ENCODE peak calls at places on chromosomes 3 and 15, in four cellular contexts. J is WTC11, Q is H1, D is K562. C is an unnamed sample.

GRCh38 chr3:152076148-152076547 is 192.6 kb upstream of the MBNL1 start:
- DNase-seq in J (no peak), Q (no peak), D (no peak), C (no peak)

GRCh38 chr15:84598993-84599392 is 1.8 kb upstream of the ZSCAN2 start:
- DNase-seq in J (peak), Q (peak), D (peak), C (peak)

GRCh38 chr3:140972833-140973232 is 31.2 kb downstream of the SLC25A36 start:
- DNase-seq in J (no peak), Q (no peak), D (peak), C (no peak)

GRCh38 chr3:50165388-50166308 is 10.5 kb downstream of the SEMA3F start:
- DNase-seq in J (no peak), Q (no peak), D (no peak), C (no peak)

GRCh38 chr3:117936159-117936558 is 1098.5 kb downstream of the IGSF11 start:
- DNase-seq in J (no peak), Q (no peak), D (no peak), C (no peak)

GRCh38 chr3:120496278-120496975 is 45.6 kb upstream of the FSTL1 start:
- DNase-seq in J (no peak), Q (no peak), D (no peak), C (no peak)

GRCh38 chr3:6528951-6529350 is 332.0 kb upstream of the GRM7 start:
- DNase-seq in J (no peak), Q (no peak), D (no peak), C (no peak)

GRCh38 chr15:90203922-90204321 is 2.8 kb downstream of the SEMA4B start:
- DNase-seq in J (no peak), Q (no peak), D (no peak), C (no peak)

GRCh38 chr3:177494216-177494615 is 296.9 kb upstream of the TBL1XR1 start:
- DNase-seq in J (no peak), Q (no peak), D (no peak), C (no peak)

GRCh38 chr3:126851382-126851781 is 131.5 kb upstream of the PLXNA1 start:
- DNase-seq in J (no peak), Q (no peak), D (no peak), C (no peak)

GRCh38 chr3:64082411-64082810 is 59.1 kb upstream of the PSMD6 start:
- DNase-seq in J (no peak), Q (no peak), D (no peak), C (no peak)

GRCh38 chr3:45688194-45688881 is 858 bp upstream of the SACM1L start:
- DNase-seq in J (peak), Q (peak), D (peak), C (peak)

GRCh38 chr3:195075199-195075940 is 195.6 kb downstream of the XXYLT1 start:
- DNase-seq in J (no peak), Q (no peak), D (no peak), C (no peak)

GRCh38 chr3:40741729-40742128 is 217.0 kb downstream of the ZNF621 start:
- DNase-seq in J (no peak), Q (no peak), D (no peak), C (no peak)

GRCh38 chr3:104286645-104287044 is 1080.1 kb upstream of the ALCAM start:
- DNase-seq in J (no peak), Q (no peak), D (no peak), C (no peak)

GRCh38 chr3:126527455-126528211 is 3.7 kb downstream of the CHST13 start:
- DNase-seq in J (peak), Q (no peak), D (no peak), C (no peak)

GRCh38 chr3:112074616-112075497 is 11.3 kb upstream of the C3orf52 start:
- DNase-seq in J (no peak), Q (no peak), D (no peak), C (no peak)

GRCh38 chr3:55519016-55519415 is 31.9 kb upstream of the WNT5A start:
- DNase-seq in J (no peak), Q (no peak), D (no peak), C (no peak)

GRCh38 chr3:37768107-37768809 is 93.4 kb upstream of the CTDSPL start:
- DNase-seq in J (no peak), Q (no peak), D (peak), C (no peak)

GRCh38 chr15:95840004-95840403 is 490.5 kb upstream of the NR2F2 start:
- DNase-seq in J (no peak), Q (no peak), D (no peak), C (no peak)

DNA sequence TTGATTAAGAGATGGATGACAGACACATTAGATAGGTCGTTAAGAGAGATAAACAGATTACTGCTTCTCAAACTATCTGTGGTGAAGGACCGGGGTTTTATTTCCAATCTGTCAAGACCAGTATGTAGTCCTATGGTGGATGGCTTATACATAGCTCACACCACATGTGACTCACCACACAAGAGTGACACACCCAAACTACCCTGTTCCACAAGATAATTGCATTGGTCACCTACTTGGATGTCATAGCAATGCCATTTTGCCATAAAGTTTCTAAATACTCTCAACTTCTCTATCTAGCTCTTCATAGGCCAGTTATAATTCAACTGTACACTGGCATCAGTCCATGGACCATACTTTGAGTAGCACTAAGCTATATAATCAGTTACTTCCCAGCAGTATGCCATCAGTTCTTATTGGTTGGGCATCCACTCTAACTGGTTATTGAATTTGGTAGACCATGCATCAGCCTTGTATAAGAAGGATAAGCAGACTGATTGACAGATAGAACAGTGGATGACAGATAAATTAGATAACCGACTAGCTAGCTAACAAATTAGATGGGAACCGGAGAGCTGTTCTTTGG is 11.6 kb downstream of the WWTR1 start:
- DNase-seq in J (no peak), Q (no peak), D (peak), C (no peak)
- TF ChIP-seq TEAD4 in J (no peak), Q (no peak), D (peak), C (no peak)

DNA sequence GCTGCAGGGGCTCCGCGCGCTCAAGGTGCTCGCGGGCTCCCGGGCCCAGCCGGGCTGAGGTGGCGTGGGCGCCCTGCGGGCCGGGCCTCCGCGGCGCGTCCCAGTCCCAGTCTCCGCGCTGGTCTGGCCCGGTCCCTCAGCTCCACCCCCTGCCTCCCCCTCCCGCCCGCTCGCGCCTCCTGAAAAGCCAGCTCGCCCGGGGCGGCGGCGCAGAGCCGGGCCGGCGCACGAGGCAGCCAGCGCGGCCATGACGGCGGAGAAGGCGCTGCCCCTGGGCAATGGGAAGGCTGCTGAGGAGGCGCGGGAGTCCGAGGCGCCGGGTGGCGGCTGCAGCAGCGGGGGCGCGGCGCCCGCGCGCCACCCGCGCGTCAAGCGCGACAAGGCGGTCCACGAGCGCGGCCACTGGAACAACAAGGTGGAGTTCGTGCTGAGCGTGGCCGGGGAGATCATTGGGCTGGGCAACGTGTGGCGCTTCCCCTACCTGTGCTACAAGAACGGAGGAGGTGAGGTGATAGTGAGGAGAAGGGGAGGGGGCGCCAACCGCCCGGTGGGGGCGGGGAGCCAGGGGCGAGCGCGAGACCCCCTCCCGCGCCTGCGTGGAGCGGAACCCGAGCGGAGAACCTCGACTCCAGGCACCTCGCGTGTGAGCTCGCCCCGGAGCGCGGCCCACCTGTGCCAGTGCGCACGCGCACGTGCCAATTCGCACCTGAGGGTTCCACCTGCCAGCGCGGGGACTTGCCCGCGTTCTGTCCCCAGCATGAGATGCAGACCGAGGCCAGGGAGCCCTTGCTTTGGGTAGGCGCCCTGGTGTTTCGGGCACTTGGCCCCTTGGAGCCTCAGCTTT is at the start of gene SLC6A11:
- DNase-seq in J (peak), Q (peak), D (no peak), C (peak)
- TF ChIP-seq TEAD4 in J (peak), Q (no peak), D (no peak), C (no peak)

GRCh38 chr3:190197346-190197763 is 76.7 kb upstream of the P3H2 start:
- DNase-seq in J (no peak), Q (no peak), D (no peak), C (no peak)
- TF ChIP-seq TEAD4 in J (no peak), Q (no peak), D (no peak), C (no peak)

GRCh38 chr3:71582612-71583568 is 638 bp downstream of the FOXP1 start:
- DNase-seq in J (peak), Q (peak), D (peak), C (peak)

GRCh38 chr3:71580636-71581215 is 2.8 kb downstream of the FOXP1 start:
- DNase-seq in J (no peak), Q (no peak), D (no peak), C (no peak)

GRCh38 chr3:71581981-71582611 is 1.4 kb downstream of the FOXP1 start:
- DNase-seq in J (peak), Q (peak), D (peak), C (peak)

GRCh38 chr3:71579934-71580318 is 3.6 kb downstream of the FOXP1 start:
- DNase-seq in J (no peak), Q (no peak), D (peak), C (no peak)

GRCh38 chr3:71581451-71581980 is 2.0 kb downstream of the FOXP1 start:
- DNase-seq in J (peak), Q (peak), D (no peak), C (peak)
- TF ChIP-seq TEAD4 in J (no peak), Q (no peak), D (no peak), C (no peak)

GRCh38 chr15:72341361-72341760 is 21.4 kb upstream of the CELF6 start:
- DNase-seq in J (peak), Q (peak), D (peak), C (peak)

GRCh38 chr15:72340366-72340765 is 20.4 kb upstream of the CELF6 start:
- DNase-seq in J (no peak), Q (no peak), D (no peak), C (no peak)

GRCh38 chr15:72339777-72340177 is 19.8 kb upstream of the CELF6 start:
- DNase-seq in J (no peak), Q (no peak), D (peak), C (peak)

GRCh38 chr15:72344602-72345001 is 24.6 kb upstream of the CELF6 start:
- DNase-seq in J (no peak), Q (no peak), D (no peak), C (no peak)

DNA sequence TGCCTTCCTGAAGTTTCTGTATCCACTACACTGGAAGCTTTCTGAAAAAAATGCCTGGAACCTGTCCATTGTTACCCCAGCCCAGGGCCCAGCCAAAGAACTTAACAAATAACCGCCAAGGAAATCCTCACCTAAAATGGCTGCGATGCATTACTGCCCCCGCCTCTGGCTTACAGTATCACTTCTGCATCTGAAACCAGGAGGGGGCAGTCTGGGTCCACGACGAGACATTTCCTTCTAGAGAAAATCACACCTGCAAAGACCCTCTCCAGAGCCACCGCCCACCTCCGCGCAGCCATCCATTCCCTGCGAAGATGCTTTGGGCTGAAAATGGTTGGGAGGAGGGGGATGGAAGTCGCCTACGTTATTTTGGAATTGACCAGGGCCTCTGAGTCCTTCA is 22.4 kb upstream of the CELF6 start:
- DNase-seq in J (peak), Q (peak), D (peak), C (peak)
- TF ChIP-seq TEAD4 in J (no peak), Q (no peak), D (no peak), C (no peak)

GRCh38 chr3:12884104-12884742 is 42.9 kb upstream of the RPL32 start:
- DNase-seq in J (no peak), Q (no peak), D (no peak), C (no peak)

GRCh38 chr3:12885585-12885934 is 44.2 kb upstream of the RPL32 start:
- DNase-seq in J (no peak), Q (no peak), D (peak), C (no peak)

GRCh38 chr3:12886736-12887135 is 45.4 kb upstream of the RPL32 start:
- DNase-seq in J (no peak), Q (no peak), D (no peak), C (no peak)

GRCh38 chr3:12884790-12885584 is 43.6 kb upstream of the RPL32 start:
- DNase-seq in J (no peak), Q (no peak), D (no peak), C (no peak)

GRCh38 chr3:12886106-12886679 is 44.8 kb upstream of the RPL32 start:
- DNase-seq in J (no peak), Q (no peak), D (no peak), C (no peak)
- TF ChIP-seq TEAD4 in J (no peak), Q (no peak), D (no peak), C (no peak)

GRCh38 chr3:163476179-163476578 is 1602.1 kb downstream of the SI start:
- DNase-seq in J (no peak), Q (no peak), D (peak), C (no peak)
- TF ChIP-seq TEAD4 in J (no peak), Q (no peak), D (no peak), C (no peak)

GRCh38 chr3:169764453-169765280 is at the start of gene TERC:
- DNase-seq in J (peak), Q (peak), D (peak), C (peak)

GRCh38 chr3:169765281-169765624 is 393 bp upstream of the TERC start:
- DNase-seq in J (no peak), Q (no peak), D (no peak), C (no peak)

GRCh38 chr3:169759256-169759655 is 5.6 kb downstream of the TERC start:
- DNase-seq in J (no peak), Q (no peak), D (no peak), C (no peak)

GRCh38 chr3:169760479-169760878 is 4.4 kb downstream of the TERC start:
- DNase-seq in J (no peak), Q (no peak), D (peak), C (no peak)

GRCh38 chr3:169764164-169764452 is 752 bp downstream of the TERC start:
- DNase-seq in J (no peak), Q (no peak), D (no peak), C (no peak)
- TF ChIP-seq TEAD4 in J (no peak), Q (no peak), D (no peak), C (no peak)

GRCh38 chr3:185420762-185421161 is 57.8 kb downstream of the MAP3K13 start:
- DNase-seq in J (no peak), Q (no peak), D (no peak), C (no peak)
- TF ChIP-seq TEAD4 in J (no peak), Q (no peak), D (no peak), C (no peak)

C was measured in SK-N-SH.